ENCODE peak calls at places on chromosomes 3 and 15, in six cellular contexts. One of them, this sample, is unnamed.

GRCh38 chr3:191135175-191135574 is 63.9 kb upstream of the OSTN start:
- DNase-seq in epithelial cell of esophagus: no peak
- DNase-seq in brain microvascular endothelial cell: no peak
- DNase-seq in A673: no peak
- DNase-seq in HFF-Myc: no peak
- DNase-seq in endothelial cell: no peak
- DNase-seq in this sample: no peak

GRCh38 chr3:24683511-24684384 is 189.1 kb upstream of the THRB start:
- DNase-seq in epithelial cell of esophagus: peak
- DNase-seq in brain microvascular endothelial cell: peak
- DNase-seq in A673: peak
- DNase-seq in HFF-Myc: peak
- DNase-seq in endothelial cell: peak
- DNase-seq in this sample: peak

GRCh38 chr3:110550511-110550910 is 521.1 kb upstream of the NECTIN3 start:
- DNase-seq in epithelial cell of esophagus: no peak
- DNase-seq in brain microvascular endothelial cell: no peak
- DNase-seq in A673: no peak
- DNase-seq in HFF-Myc: no peak
- DNase-seq in endothelial cell: no peak
- DNase-seq in this sample: no peak

GRCh38 chr3:52845157-52845556 is 10.3 kb upstream of the MUSTN1 start:
- DNase-seq in epithelial cell of esophagus: no peak
- DNase-seq in brain microvascular endothelial cell: peak
- DNase-seq in A673: no peak
- DNase-seq in HFF-Myc: no peak
- DNase-seq in endothelial cell: no peak
- DNase-seq in this sample: no peak

GRCh38 chr3:27680517-27681246 is 41.4 kb downstream of the EOMES start:
- DNase-seq in epithelial cell of esophagus: no peak
- DNase-seq in brain microvascular endothelial cell: peak
- DNase-seq in A673: peak
- DNase-seq in HFF-Myc: no peak
- DNase-seq in endothelial cell: peak
- DNase-seq in this sample: no peak

GRCh38 chr3:194661374-194661773 is 10.6 kb downstream of the LSG1 start:
- DNase-seq in epithelial cell of esophagus: no peak
- DNase-seq in brain microvascular endothelial cell: no peak
- DNase-seq in A673: no peak
- DNase-seq in HFF-Myc: no peak
- DNase-seq in endothelial cell: no peak
- DNase-seq in this sample: no peak

GRCh38 chr15:39885099-39885777 is 34.8 kb downstream of the GPR176 start:
- DNase-seq in epithelial cell of esophagus: peak
- DNase-seq in brain microvascular endothelial cell: no peak
- DNase-seq in A673: no peak
- DNase-seq in HFF-Myc: no peak
- DNase-seq in endothelial cell: no peak
- DNase-seq in this sample: peak

GRCh38 chr3:96813820-96814580 is 394 bp upstream of the EPHA6 start:
- DNase-seq in epithelial cell of esophagus: peak
- DNase-seq in brain microvascular endothelial cell: peak
- DNase-seq in A673: peak
- DNase-seq in HFF-Myc: no peak
- DNase-seq in endothelial cell: peak
- DNase-seq in this sample: peak

GRCh38 chr3:10341901-10342398 is 21.0 kb upstream of the SEC13 start:
- DNase-seq in epithelial cell of esophagus: no peak
- DNase-seq in brain microvascular endothelial cell: no peak
- DNase-seq in A673: no peak
- DNase-seq in HFF-Myc: no peak
- DNase-seq in endothelial cell: no peak
- DNase-seq in this sample: no peak

GRCh38 chr3:133926736-133927542 is 31.3 kb upstream of the RAB6B start:
- DNase-seq in epithelial cell of esophagus: no peak
- DNase-seq in brain microvascular endothelial cell: no peak
- DNase-seq in A673: peak
- DNase-seq in HFF-Myc: no peak
- DNase-seq in endothelial cell: no peak
- DNase-seq in this sample: no peak

GRCh38 chr3:54830658-54831057 is 97.2 kb downstream of the LRTM1 start:
- DNase-seq in epithelial cell of esophagus: peak
- DNase-seq in brain microvascular endothelial cell: peak
- DNase-seq in A673: no peak
- DNase-seq in HFF-Myc: no peak
- DNase-seq in endothelial cell: no peak
- DNase-seq in this sample: peak

GRCh38 chr15:52256366-52256765 is 39.2 kb downstream of the MYO5C start:
- DNase-seq in epithelial cell of esophagus: peak
- DNase-seq in brain microvascular endothelial cell: peak
- DNase-seq in A673: peak
- DNase-seq in HFF-Myc: peak
- DNase-seq in endothelial cell: peak
- DNase-seq in this sample: peak

GRCh38 chr3:66496731-66497130 is 4.1 kb downstream of the LRIG1 start:
- DNase-seq in epithelial cell of esophagus: no peak
- DNase-seq in brain microvascular endothelial cell: no peak
- DNase-seq in A673: no peak
- DNase-seq in HFF-Myc: no peak
- DNase-seq in endothelial cell: no peak
- DNase-seq in this sample: no peak

GRCh38 chr15:35784745-35785144 is 238.8 kb upstream of the DPH6 start:
- DNase-seq in epithelial cell of esophagus: no peak
- DNase-seq in brain microvascular endothelial cell: no peak
- DNase-seq in A673: peak
- DNase-seq in HFF-Myc: no peak
- DNase-seq in endothelial cell: no peak
- DNase-seq in this sample: no peak

GRCh38 chr15:35603298-35603697 is 57.3 kb upstream of the DPH6 start:
- DNase-seq in epithelial cell of esophagus: peak
- DNase-seq in brain microvascular endothelial cell: peak
- DNase-seq in A673: no peak
- DNase-seq in HFF-Myc: peak
- DNase-seq in endothelial cell: no peak
- DNase-seq in this sample: peak

GRCh38 chr15:40273428-40273827 is 9.4 kb downstream of the ANKRD63 start:
- DNase-seq in epithelial cell of esophagus: no peak
- DNase-seq in brain microvascular endothelial cell: no peak
- DNase-seq in A673: no peak
- DNase-seq in HFF-Myc: no peak
- DNase-seq in endothelial cell: no peak
- DNase-seq in this sample: no peak

GRCh38 chr15:57382222-57382621 is 5.9 kb downstream of the CGNL1 start:
- DNase-seq in epithelial cell of esophagus: no peak
- DNase-seq in brain microvascular endothelial cell: no peak
- DNase-seq in A673: no peak
- DNase-seq in HFF-Myc: no peak
- DNase-seq in endothelial cell: no peak
- DNase-seq in this sample: no peak

GRCh38 chr15:32822739-32823138 is 104.9 kb downstream of the GREM1 start:
- DNase-seq in epithelial cell of esophagus: no peak
- DNase-seq in brain microvascular endothelial cell: no peak
- DNase-seq in A673: no peak
- DNase-seq in HFF-Myc: no peak
- DNase-seq in endothelial cell: no peak
- DNase-seq in this sample: no peak

GRCh38 chr3:141445990-141446389 is 40.8 kb upstream of the RASA2 start:
- DNase-seq in epithelial cell of esophagus: no peak
- DNase-seq in brain microvascular endothelial cell: no peak
- DNase-seq in A673: no peak
- DNase-seq in HFF-Myc: no peak
- DNase-seq in endothelial cell: no peak
- DNase-seq in this sample: no peak

GRCh38 chr3:187742351-187743171 is 2.7 kb downstream of the BCL6 start:
- DNase-seq in epithelial cell of esophagus: peak
- DNase-seq in brain microvascular endothelial cell: no peak
- DNase-seq in A673: no peak
- DNase-seq in HFF-Myc: no peak
- DNase-seq in endothelial cell: no peak
- DNase-seq in this sample: peak

GRCh38 chr15:72740202-72740601 is 43.4 kb downstream of the ADPGK start:
- DNase-seq in epithelial cell of esophagus: no peak
- DNase-seq in brain microvascular endothelial cell: no peak
- DNase-seq in A673: no peak
- DNase-seq in HFF-Myc: no peak
- DNase-seq in endothelial cell: no peak
- DNase-seq in this sample: no peak

GRCh38 chr3:165984589-165984988 is 147.4 kb upstream of the BCHE start:
- DNase-seq in epithelial cell of esophagus: no peak
- DNase-seq in brain microvascular endothelial cell: no peak
- DNase-seq in A673: no peak
- DNase-seq in HFF-Myc: no peak
- DNase-seq in endothelial cell: no peak
- DNase-seq in this sample: no peak

GRCh38 chr3:140363801-140364200 is 314.1 kb upstream of the TRIM42 start:
- DNase-seq in epithelial cell of esophagus: peak
- DNase-seq in brain microvascular endothelial cell: no peak
- DNase-seq in A673: peak
- DNase-seq in HFF-Myc: no peak
- DNase-seq in endothelial cell: no peak
- DNase-seq in this sample: peak

GRCh38 chr15:71532994-71533393 is 277.4 kb upstream of the NR2E3 start:
- DNase-seq in epithelial cell of esophagus: peak
- DNase-seq in brain microvascular endothelial cell: peak
- DNase-seq in A673: peak
- DNase-seq in HFF-Myc: no peak
- DNase-seq in endothelial cell: peak
- DNase-seq in this sample: peak

GRCh38 chr3:170724599-170724998 is 138.7 kb upstream of the SLC7A14 start:
- DNase-seq in epithelial cell of esophagus: peak
- DNase-seq in brain microvascular endothelial cell: peak
- DNase-seq in A673: no peak
- DNase-seq in HFF-Myc: no peak
- DNase-seq in endothelial cell: no peak
- DNase-seq in this sample: peak

GRCh38 chr3:20405731-20406130 is 219.7 kb upstream of the SGO1 start:
- DNase-seq in epithelial cell of esophagus: peak
- DNase-seq in brain microvascular endothelial cell: peak
- DNase-seq in A673: no peak
- DNase-seq in HFF-Myc: peak
- DNase-seq in endothelial cell: no peak
- DNase-seq in this sample: peak

GRCh38 chr3:54957711-54958110 is 29.9 kb upstream of the LRTM1 start:
- DNase-seq in epithelial cell of esophagus: no peak
- DNase-seq in brain microvascular endothelial cell: no peak
- DNase-seq in A673: no peak
- DNase-seq in HFF-Myc: no peak
- DNase-seq in endothelial cell: no peak
- DNase-seq in this sample: no peak

GRCh38 chr3:38805765-38806386 is 10.1 kb downstream of the SCN10A start:
- DNase-seq in epithelial cell of esophagus: peak
- DNase-seq in brain microvascular endothelial cell: peak
- DNase-seq in A673: peak
- DNase-seq in HFF-Myc: peak
- DNase-seq in endothelial cell: peak
- DNase-seq in this sample: peak

GRCh38 chr15:67087507-67088172 is 22.2 kb downstream of the SMAD3 start:
- DNase-seq in epithelial cell of esophagus: peak
- DNase-seq in brain microvascular endothelial cell: no peak
- DNase-seq in A673: no peak
- DNase-seq in HFF-Myc: no peak
- DNase-seq in endothelial cell: no peak
- DNase-seq in this sample: no peak

GRCh38 chr3:42214565-42215283 is 51.3 kb downstream of the CCK start:
- DNase-seq in epithelial cell of esophagus: no peak
- DNase-seq in brain microvascular endothelial cell: no peak
- DNase-seq in A673: no peak
- DNase-seq in HFF-Myc: no peak
- DNase-seq in endothelial cell: no peak
- DNase-seq in this sample: no peak

GRCh38 chr15:75024102-75024636 is 779 bp downstream of the PPCDC start:
- DNase-seq in epithelial cell of esophagus: peak
- DNase-seq in brain microvascular endothelial cell: no peak
- DNase-seq in A673: peak
- DNase-seq in HFF-Myc: no peak
- DNase-seq in endothelial cell: no peak
- DNase-seq in this sample: peak

GRCh38 chr3:127457094-127457475 is 133.4 kb downstream of the TPRA1 start:
- DNase-seq in epithelial cell of esophagus: peak
- DNase-seq in brain microvascular endothelial cell: peak
- DNase-seq in A673: peak
- DNase-seq in HFF-Myc: no peak
- DNase-seq in endothelial cell: peak
- DNase-seq in this sample: peak

GRCh38 chr15:93973287-93973686 is 258.1 kb upstream of the MCTP2 start:
- DNase-seq in epithelial cell of esophagus: no peak
- DNase-seq in brain microvascular endothelial cell: no peak
- DNase-seq in A673: no peak
- DNase-seq in HFF-Myc: no peak
- DNase-seq in endothelial cell: no peak
- DNase-seq in this sample: no peak

GRCh38 chr15:89673162-89673506 is 6.0 kb downstream of the PLIN1 start:
- DNase-seq in epithelial cell of esophagus: no peak
- DNase-seq in brain microvascular endothelial cell: no peak
- DNase-seq in A673: peak
- DNase-seq in HFF-Myc: no peak
- DNase-seq in endothelial cell: peak
- DNase-seq in this sample: peak
- TF ChIP-seq CTCF in epithelial cell of esophagus: peak
- TF ChIP-seq CTCF in brain microvascular endothelial cell: peak
- TF ChIP-seq CTCF in A673: peak
- TF ChIP-seq CTCF in HFF-Myc: peak
- TF ChIP-seq CTCF in endothelial cell: peak
- TF ChIP-seq CTCF in this sample: peak

GRCh38 chr3:114043205-114043604 is 13.1 kb downstream of the CCDC191 start:
- DNase-seq in epithelial cell of esophagus: no peak
- DNase-seq in brain microvascular endothelial cell: no peak
- DNase-seq in A673: no peak
- DNase-seq in HFF-Myc: no peak
- DNase-seq in endothelial cell: no peak
- DNase-seq in this sample: no peak
- TF ChIP-seq CTCF in epithelial cell of esophagus: no peak
- TF ChIP-seq CTCF in brain microvascular endothelial cell: no peak
- TF ChIP-seq CTCF in A673: no peak
- TF ChIP-seq CTCF in HFF-Myc: no peak
- TF ChIP-seq CTCF in endothelial cell: no peak
- TF ChIP-seq CTCF in this sample: no peak

GRCh38 chr3:12931273-12931905 is 90.0 kb upstream of the RPL32 start:
- DNase-seq in epithelial cell of esophagus: no peak
- DNase-seq in brain microvascular endothelial cell: no peak
- DNase-seq in A673: no peak
- DNase-seq in HFF-Myc: no peak
- DNase-seq in endothelial cell: no peak
- DNase-seq in this sample: no peak
- TF ChIP-seq CTCF in epithelial cell of esophagus: no peak
- TF ChIP-seq CTCF in brain microvascular endothelial cell: no peak
- TF ChIP-seq CTCF in A673: no peak
- TF ChIP-seq CTCF in HFF-Myc: no peak
- TF ChIP-seq CTCF in endothelial cell: no peak
- TF ChIP-seq CTCF in this sample: no peak

DNA sequence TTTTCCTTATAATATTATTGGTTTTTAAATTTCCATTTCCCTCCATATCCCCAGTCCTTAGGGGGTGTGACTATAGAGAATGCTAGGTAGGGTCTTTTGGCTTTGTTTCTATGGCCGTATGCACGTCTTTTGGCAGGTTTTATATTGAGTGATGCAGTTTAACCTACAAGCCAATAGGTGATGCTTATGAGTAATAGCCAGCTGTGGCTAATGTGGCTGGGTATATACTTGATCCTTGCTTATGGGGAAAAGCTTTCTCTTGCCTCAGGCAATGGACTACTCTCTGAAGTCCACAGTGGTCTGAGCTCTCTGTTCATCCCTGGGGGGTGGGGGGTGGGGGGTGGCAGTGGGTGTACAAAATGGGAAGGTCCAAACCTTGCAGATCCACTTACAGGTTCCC is 223.9 kb downstream of the MFSD1 start:
- DNase-seq in epithelial cell of esophagus: peak
- DNase-seq in brain microvascular endothelial cell: no peak
- DNase-seq in A673: no peak
- DNase-seq in HFF-Myc: no peak
- DNase-seq in endothelial cell: no peak
- DNase-seq in this sample: no peak
- TF ChIP-seq CTCF in epithelial cell of esophagus: no peak
- TF ChIP-seq CTCF in brain microvascular endothelial cell: no peak
- TF ChIP-seq CTCF in A673: no peak
- TF ChIP-seq CTCF in HFF-Myc: no peak
- TF ChIP-seq CTCF in endothelial cell: no peak
- TF ChIP-seq CTCF in this sample: no peak